ENCODE peak calls at places on chromosomes 6 and 20, in eight cellular contexts. I, U, X, K, J, O, R and H are unnamed samples.
A peak's percentile ranks its signal among the peaks of the same experiment; 100 is the strongest.

GRCh38 chr20:19646963-19647362 is 111.1 kb upstream of the RIN2 start:
- DNase-seq in I (no peak), U (no peak), X (no peak), K (no peak), J (no peak), O (no peak), R (no peak), H (no peak)

GRCh38 chr6:119627908-119628669 is 278.5 kb upstream of the MAN1A1 start:
- DNase-seq in I (peak; percentile 49), U (peak; percentile 66), X (no peak), K (no peak), J (peak; percentile 71), O (peak; percentile 88), R (peak; percentile 43), H (no peak)

GRCh38 chr6:100456178-100456880 is 8.4 kb downstream of the SIM1 start:
- DNase-seq in I (no peak), U (no peak), X (peak; percentile 72), K (no peak), J (no peak), O (peak; percentile 44), R (no peak), H (no peak)

GRCh38 chr6:157119502-157120027 is 203.8 kb downstream of the TMEM242 start:
- DNase-seq in I (no peak), U (no peak), X (no peak), K (no peak), J (no peak), O (no peak), R (no peak), H (no peak)

GRCh38 chr20:3106658-3107463 is 22.3 kb upstream of the AVP start:
- DNase-seq in I (no peak), U (no peak), X (peak; percentile 69), K (no peak), J (no peak), O (peak; percentile 41), R (no peak), H (no peak)

GRCh38 chr6:82645536-82646230 is 282.1 kb downstream of the TPBG start:
- DNase-seq in I (no peak), U (no peak), X (no peak), K (no peak), J (peak; percentile 61), O (no peak), R (no peak), H (no peak)

GRCh38 chr6:105484238-105485161 is 81.6 kb upstream of the PREP start:
- DNase-seq in I (peak; percentile 55), U (peak; percentile 27), X (peak; percentile 45), K (peak; percentile 71), J (peak; percentile 79), O (peak; percentile 70), R (peak; percentile 64), H (no peak)

GRCh38 chr6:20946037-20946436 is 411.8 kb downstream of the CDKAL1 start:
- DNase-seq in I (peak; percentile 53), U (no peak), X (no peak), K (no peak), J (peak; percentile 58), O (peak; percentile 52), R (peak; percentile 61), H (no peak)

GRCh38 chr6:155850408-155850841 is 394.8 kb upstream of the NOX3 start:
- DNase-seq in I (peak; percentile 58), U (no peak), X (no peak), K (no peak), J (peak; percentile 78), O (no peak), R (peak; percentile 44), H (no peak)

GRCh38 chr20:61520761-61521460 is 268.9 kb downstream of the CDH4 start:
- DNase-seq in I (peak; percentile 89), U (no peak), X (no peak), K (no peak), J (no peak), O (peak; percentile 49), R (peak; percentile 70), H (no peak)

GRCh38 chr6:37371158-37372083 is 17.6 kb downstream of the RNF8 start:
- DNase-seq in I (no peak), U (no peak), X (no peak), K (no peak), J (no peak), O (no peak), R (no peak), H (no peak)

GRCh38 chr20:37651932-37652331 is 41.9 kb upstream of the CTNNBL1 start:
- DNase-seq in I (no peak), U (peak; percentile 24), X (peak; percentile 83), K (peak; percentile 36), J (peak; percentile 58), O (peak; percentile 66), R (peak; percentile 12), H (no peak)

GRCh38 chr6:154893927-154894326 is 101.2 kb upstream of the TIAM2 start:
- DNase-seq in I (peak; percentile 38), U (no peak), X (no peak), K (no peak), J (peak; percentile 25), O (no peak), R (no peak), H (no peak)

GRCh38 chr20:40470313-40471260 is 218.4 kb downstream of the MAFB start:
- DNase-seq in I (no peak), U (no peak), X (no peak), K (no peak), J (no peak), O (no peak), R (no peak), H (no peak)

GRCh38 chr20:53208110-53208908 is 236.2 kb downstream of the TSHZ2 start:
- DNase-seq in I (no peak), U (peak; percentile 26), X (peak; percentile 77), K (no peak), J (no peak), O (peak; percentile 73), R (no peak), H (no peak)

GRCh38 chr20:43925215-43925614 is 10.6 kb downstream of the TOX2 start:
- DNase-seq in I (no peak), U (no peak), X (no peak), K (no peak), J (no peak), O (no peak), R (no peak), H (no peak)

GRCh38 chr6:27049863-27050781 is 197.4 kb upstream of the PRSS16 start:
- DNase-seq in I (no peak), U (no peak), X (peak; percentile 74), K (no peak), J (no peak), O (peak; percentile 47), R (no peak), H (no peak)

GRCh38 chr6:11021003-11021402 is 23.1 kb downstream of the ELOVL2 start:
- DNase-seq in I (no peak), U (no peak), X (no peak), K (no peak), J (no peak), O (no peak), R (no peak), H (no peak)
- H3K27ac ChIP-seq in I (no peak overlapping the region), U (no peak overlapping the region), X (no peak overlapping the region), K (no peak overlapping the region), J (no peak overlapping the region), O (no peak overlapping the region), R (no peak overlapping the region), H (no peak overlapping the region)

GRCh38 chr6:32607988-32608298 is 18.3 kb upstream of the HLA-DRB1 start:
- DNase-seq in I (no peak), U (no peak), X (no peak), K (no peak), J (no peak), O (no peak), R (no peak), H (no peak)

GRCh38 chr6:32610897-32611296 is 21.2 kb upstream of the HLA-DRB1 start:
- DNase-seq in I (no peak), U (no peak), X (no peak), K (no peak), J (no peak), O (no peak), R (no peak), H (no peak)

GRCh38 chr6:32608374-32608773 is 18.7 kb upstream of the HLA-DRB1 start:
- DNase-seq in I (no peak), U (no peak), X (peak; percentile 26), K (no peak), J (no peak), O (no peak), R (no peak), H (no peak)

GRCh38 chr6:32609391-32609730 is 19.7 kb upstream of the HLA-DRB1 start:
- DNase-seq in I (no peak), U (no peak), X (no peak), K (no peak), J (no peak), O (no peak), R (no peak), H (no peak)

GRCh38 chr6:32609731-32610640 is 20.3 kb upstream of the HLA-DRB1 start:
- DNase-seq in I (peak; percentile 92), U (peak; percentile 72), X (peak; percentile 95), K (peak; percentile 91), J (peak; percentile 98), O (peak; percentile 98), R (peak; percentile 81), H (peak; percentile 63)
- H3K9ac ChIP-seq in I (no peak overlapping the region), U (no peak overlapping the region), X (no peak overlapping the region), K (peak overlapping the region; percentile 69), J (no peak overlapping the region), O (no peak overlapping the region), R (no peak overlapping the region), H (no peak overlapping the region)

GRCh38 chr6:44700422-44700821 is 312.9 kb downstream of the CDC5L start:
- DNase-seq in I (no peak), U (no peak), X (no peak), K (no peak), J (no peak), O (no peak), R (no peak), H (no peak)

GRCh38 chr6:44701038-44701636 is 313.6 kb downstream of the CDC5L start:
- DNase-seq in I (no peak), U (no peak), X (no peak), K (no peak), J (no peak), O (peak; percentile 61), R (no peak), H (no peak)

GRCh38 chr6:44701637-44702101 is 314.2 kb downstream of the CDC5L start:
- DNase-seq in I (no peak), U (no peak), X (peak; percentile 76), K (no peak), J (no peak), O (peak; percentile 64), R (no peak), H (no peak)

GRCh38 chr6:44704240-44705150 is 317.0 kb downstream of the CDC5L start:
- DNase-seq in I (no peak), U (no peak), X (no peak), K (peak; percentile 35), J (no peak), O (no peak), R (no peak), H (no peak)

DNA sequence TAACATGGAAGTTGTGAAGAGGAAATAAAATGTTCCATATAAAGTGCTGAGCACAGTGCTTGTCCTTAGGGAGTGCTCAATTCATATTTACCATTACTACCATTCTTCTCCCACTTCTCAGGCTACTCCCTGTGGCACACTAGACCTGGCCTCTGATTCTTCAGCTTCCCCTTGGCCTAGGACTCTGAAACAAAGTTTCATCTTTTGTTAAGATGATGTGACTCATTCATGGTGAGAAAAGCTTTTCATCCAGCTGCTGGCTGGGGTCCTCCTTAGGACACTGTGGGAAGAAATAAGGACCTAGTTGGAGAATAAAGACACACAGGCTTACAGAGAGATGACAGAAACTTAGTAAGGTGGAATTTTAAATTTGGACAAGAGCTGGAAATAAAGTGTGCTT is 314.8 kb downstream of the CDC5L start:
- DNase-seq in I (no peak), U (no peak), X (no peak), K (no peak), J (no peak), O (no peak), R (no peak), H (no peak)
- H3K27ac ChIP-seq in I (no peak overlapping the region), U (no peak overlapping the region), X (no peak overlapping the region), K (no peak overlapping the region), J (no peak overlapping the region), O (no peak overlapping the region), R (no peak overlapping the region), H (no peak overlapping the region)

GRCh38 chr20:35720165-35721123 is 21.2 kb downstream of the ROMO1 start:
- DNase-seq in I (no peak), U (no peak), X (no peak), K (no peak), J (no peak), O (no peak), R (no peak), H (no peak)
- H3K9ac ChIP-seq in I (no peak overlapping the region), U (no peak overlapping the region), X (no peak overlapping the region), K (no peak overlapping the region), J (no peak overlapping the region), O (no peak overlapping the region), R (no peak overlapping the region), H (no peak overlapping the region)